ENCODE peak calls at places on chromosomes 2 and 18, in four cellular contexts. One of them, this sample, is unnamed.

GRCh38 chr2:10444463-10444862 is 3.7 kb downstream of the ODC1 start:
- DNase-seq in HCT116: no peak
- DNase-seq in HepG2: no peak
- DNase-seq in K562: no peak
- DNase-seq in this sample: no peak

GRCh38 chr18:7921938-7922587 is 354.9 kb downstream of the PTPRM start:
- DNase-seq in HCT116: peak
- DNase-seq in HepG2: peak
- DNase-seq in K562: no peak
- DNase-seq in this sample: no peak

GRCh38 chr2:206316141-206316540 is 41.7 kb downstream of the ZDBF2 start:
- DNase-seq in HepG2: no peak
- DNase-seq in HCT116: no peak
- DNase-seq in K562: no peak
- DNase-seq in this sample: no peak

GRCh38 chr2:180158961-180159360 is 151.9 kb upstream of the CWC22 start:
- DNase-seq in K562: no peak
- DNase-seq in HCT116: no peak
- DNase-seq in HepG2: no peak
- DNase-seq in this sample: no peak

GRCh38 chr18:62536005-62536404 is 13.2 kb downstream of the ZCCHC2 start:
- DNase-seq in HepG2: no peak
- DNase-seq in K562: no peak
- DNase-seq in HCT116: no peak
- DNase-seq in this sample: no peak

GRCh38 chr2:3429068-3429610 is 49.6 kb downstream of the TRAPPC12 start:
- DNase-seq in K562: no peak
- DNase-seq in HCT116: no peak
- DNase-seq in HepG2: no peak
- DNase-seq in this sample: no peak

GRCh38 chr2:48531141-48531648 is 1.2 kb downstream of the STON1 start:
- DNase-seq in K562: no peak
- DNase-seq in HepG2: peak
- DNase-seq in HCT116: no peak
- DNase-seq in this sample: no peak

GRCh38 chr2:239806758-239807434 is 218.2 kb downstream of the NDUFA10 start:
- DNase-seq in HepG2: no peak
- DNase-seq in HCT116: no peak
- DNase-seq in K562: no peak
- DNase-seq in this sample: no peak

GRCh38 chr2:187577310-187577709 is 23.1 kb upstream of the TFPI start:
- DNase-seq in K562: no peak
- DNase-seq in HepG2: peak
- DNase-seq in HCT116: peak
- DNase-seq in this sample: no peak

GRCh38 chr2:133838642-133839370 is 270.5 kb upstream of the NCKAP5 start:
- DNase-seq in HepG2: no peak
- DNase-seq in HCT116: no peak
- DNase-seq in K562: no peak
- DNase-seq in this sample: no peak

GRCh38 chr2:43539991-43540860 is 55.6 kb downstream of the THADA start:
- DNase-seq in K562: no peak
- DNase-seq in HepG2: no peak
- DNase-seq in HCT116: no peak
- DNase-seq in this sample: no peak

GRCh38 chr2:5696741-5697521 is 4.7 kb downstream of the SOX11 start:
- DNase-seq in HCT116: no peak
- DNase-seq in HepG2: no peak
- DNase-seq in K562: no peak
- DNase-seq in this sample: no peak

GRCh38 chr2:11746807-11747459 is 501 bp downstream of the LPIN1 start:
- DNase-seq in K562: peak
- DNase-seq in HCT116: no peak
- DNase-seq in HepG2: peak
- DNase-seq in this sample: no peak

GRCh38 chr18:33282142-33282541 is 158.4 kb downstream of the CCDC178 start:
- DNase-seq in HepG2: no peak
- DNase-seq in K562: no peak
- DNase-seq in HCT116: no peak
- DNase-seq in this sample: no peak

GRCh38 chr2:168469281-168469988 is 13.4 kb downstream of the CERS6 start:
- DNase-seq in K562: no peak
- DNase-seq in HepG2: no peak
- DNase-seq in HCT116: no peak
- DNase-seq in this sample: no peak

GRCh38 chr18:21722687-21723086 is 17.9 kb upstream of the MIB1 start:
- DNase-seq in HepG2: no peak
- DNase-seq in K562: no peak
- DNase-seq in HCT116: no peak
- DNase-seq in this sample: no peak

GRCh38 chr2:218992703-218993344 is 398 bp downstream of the CRYBA2 start:
- DNase-seq in HepG2: no peak
- DNase-seq in HCT116: no peak
- DNase-seq in K562: no peak
- DNase-seq in this sample: no peak

GRCh38 chr18:3012306-3012919 is 531 bp downstream of the LPIN2 start:
- DNase-seq in HCT116: no peak
- DNase-seq in K562: peak
- DNase-seq in HepG2: no peak
- DNase-seq in this sample: no peak

GRCh38 chr2:172859821-172860707 is 124.4 kb downstream of the RAPGEF4 start:
- DNase-seq in HepG2: no peak
- DNase-seq in K562: no peak
- DNase-seq in HCT116: no peak
- DNase-seq in this sample: no peak

GRCh38 chr18:49898421-49898820 is 85.1 kb upstream of the ACAA2 start:
- DNase-seq in HCT116: peak
- DNase-seq in K562: peak
- DNase-seq in HepG2: peak
- DNase-seq in this sample: no peak

GRCh38 chr2:74548285-74548918 is 5.3 kb downstream of the LOXL3 start:
- DNase-seq in K562: peak
- DNase-seq in HCT116: no peak
- DNase-seq in HepG2: no peak
- DNase-seq in this sample: no peak

GRCh38 chr2:185284696-185285095 is 453.9 kb upstream of the FSIP2 start:
- DNase-seq in HCT116: no peak
- DNase-seq in HepG2: no peak
- DNase-seq in K562: no peak
- DNase-seq in this sample: no peak

GRCh38 chr2:189579585-189579984 is 1.0 kb downstream of the SLC40A1 start:
- DNase-seq in HepG2: no peak
- DNase-seq in K562: no peak
- DNase-seq in HCT116: no peak
- DNase-seq in this sample: no peak

GRCh38 chr2:58798787-58799186 is 557.7 kb upstream of the FANCL start:
- DNase-seq in HepG2: no peak
- DNase-seq in HCT116: no peak
- DNase-seq in K562: no peak
- DNase-seq in this sample: no peak

GRCh38 chr18:58558514-58558913 is 70.4 kb downstream of the ALPK2 start:
- DNase-seq in HCT116: no peak
- DNase-seq in HepG2: no peak
- DNase-seq in K562: no peak
- DNase-seq in this sample: no peak

GRCh38 chr18:58559427-58560186 is 69.3 kb downstream of the ALPK2 start:
- DNase-seq in HCT116: no peak
- DNase-seq in K562: no peak
- DNase-seq in HepG2: no peak
- DNase-seq in this sample: no peak

GRCh38 chr18:58557013-58557435 is 71.9 kb downstream of the ALPK2 start:
- DNase-seq in HepG2: no peak
- DNase-seq in K562: no peak
- DNase-seq in HCT116: no peak
- DNase-seq in this sample: no peak

GRCh38 chr18:58554404-58554803 is 74.5 kb downstream of the ALPK2 start:
- DNase-seq in HepG2: no peak
- DNase-seq in HCT116: no peak
- DNase-seq in K562: no peak
- DNase-seq in this sample: no peak

DNA sequence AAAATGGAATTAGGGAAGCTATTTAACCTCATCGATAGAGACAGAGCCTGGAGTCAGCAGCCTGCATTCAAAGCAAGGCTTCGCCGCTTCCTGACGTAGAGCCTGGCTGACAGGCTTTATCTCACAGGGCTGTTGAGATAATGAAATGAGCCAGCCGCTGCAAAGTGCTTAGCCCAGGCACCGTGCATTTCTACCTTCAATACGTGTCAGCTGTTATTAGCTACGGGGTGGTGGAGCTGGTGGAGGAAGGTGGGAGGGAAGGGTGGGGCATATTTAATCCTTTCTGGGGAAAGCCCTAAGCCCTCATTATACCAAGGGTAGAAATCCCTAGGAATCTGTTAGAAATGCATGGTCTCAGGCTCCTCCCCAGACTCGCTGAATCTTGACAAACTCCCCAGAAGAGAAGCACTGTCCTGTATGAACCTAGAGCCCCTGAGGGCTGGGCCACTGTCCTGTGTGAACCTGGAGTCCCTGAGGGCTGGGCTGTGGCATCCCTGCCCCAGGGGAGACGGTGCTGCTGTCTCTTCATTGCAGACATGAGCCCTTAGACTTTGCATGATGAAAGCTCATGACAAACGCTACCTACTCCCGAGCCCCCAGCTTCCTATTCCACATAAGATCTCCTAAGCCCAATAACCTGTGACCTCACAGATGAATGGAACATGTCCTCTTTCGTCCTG is 72.4 kb downstream of the ALPK2 start:
- DNase-seq in K562: no peak
- DNase-seq in HepG2: no peak
- DNase-seq in HCT116: no peak
- DNase-seq in this sample: no peak
- TF ChIP-seq TCF7L2 in K562: no peak
- TF ChIP-seq TCF7L2 in HepG2: no peak
- TF ChIP-seq TCF7L2 in HCT116: no peak
- TF ChIP-seq TCF7L2 in this sample: no peak

GRCh38 chr2:161307676-161308075 is 549 bp upstream of the PSMD14 start:
- DNase-seq in K562: no peak
- DNase-seq in HCT116: no peak
- DNase-seq in HepG2: no peak
- DNase-seq in this sample: no peak

GRCh38 chr2:161312996-161313395 is 4.8 kb downstream of the PSMD14 start:
- DNase-seq in K562: no peak
- DNase-seq in HCT116: no peak
- DNase-seq in HepG2: no peak
- DNase-seq in this sample: no peak

GRCh38 chr2:161306919-161307318 is 1.3 kb upstream of the PSMD14 start:
- DNase-seq in HCT116: no peak
- DNase-seq in HepG2: no peak
- DNase-seq in K562: no peak
- DNase-seq in this sample: no peak

GRCh38 chr2:161303535-161304050 is 4.6 kb upstream of the PSMD14 start:
- DNase-seq in K562: no peak
- DNase-seq in HepG2: no peak
- DNase-seq in HCT116: no peak
- DNase-seq in this sample: no peak

GRCh38 chr2:161308178-161308955 is at the start of gene PSMD14:
- DNase-seq in HCT116: peak
- DNase-seq in HepG2: peak
- DNase-seq in K562: peak
- DNase-seq in this sample: peak
- TF ChIP-seq REST in HCT116: no peak
- TF ChIP-seq REST in HepG2: no peak
- TF ChIP-seq REST in K562: no peak
- TF ChIP-seq REST in this sample: no peak

GRCh38 chr2:233468746-233469110 is 97.9 kb downstream of the USP40 start:
- DNase-seq in HCT116: no peak
- DNase-seq in HepG2: no peak
- DNase-seq in K562: no peak
- DNase-seq in this sample: no peak

GRCh38 chr2:233464531-233465240 is 101.9 kb downstream of the USP40 start:
- DNase-seq in HCT116: no peak
- DNase-seq in HepG2: no peak
- DNase-seq in K562: no peak
- DNase-seq in this sample: no peak

GRCh38 chr2:233468047-233468745 is 98.4 kb downstream of the USP40 start:
- DNase-seq in HCT116: no peak
- DNase-seq in K562: no peak
- DNase-seq in HepG2: no peak
- DNase-seq in this sample: no peak

GRCh38 chr2:233469261-233470006 is 97.1 kb downstream of the USP40 start:
- DNase-seq in K562: peak
- DNase-seq in HepG2: no peak
- DNase-seq in HCT116: no peak
- DNase-seq in this sample: no peak

DNA sequence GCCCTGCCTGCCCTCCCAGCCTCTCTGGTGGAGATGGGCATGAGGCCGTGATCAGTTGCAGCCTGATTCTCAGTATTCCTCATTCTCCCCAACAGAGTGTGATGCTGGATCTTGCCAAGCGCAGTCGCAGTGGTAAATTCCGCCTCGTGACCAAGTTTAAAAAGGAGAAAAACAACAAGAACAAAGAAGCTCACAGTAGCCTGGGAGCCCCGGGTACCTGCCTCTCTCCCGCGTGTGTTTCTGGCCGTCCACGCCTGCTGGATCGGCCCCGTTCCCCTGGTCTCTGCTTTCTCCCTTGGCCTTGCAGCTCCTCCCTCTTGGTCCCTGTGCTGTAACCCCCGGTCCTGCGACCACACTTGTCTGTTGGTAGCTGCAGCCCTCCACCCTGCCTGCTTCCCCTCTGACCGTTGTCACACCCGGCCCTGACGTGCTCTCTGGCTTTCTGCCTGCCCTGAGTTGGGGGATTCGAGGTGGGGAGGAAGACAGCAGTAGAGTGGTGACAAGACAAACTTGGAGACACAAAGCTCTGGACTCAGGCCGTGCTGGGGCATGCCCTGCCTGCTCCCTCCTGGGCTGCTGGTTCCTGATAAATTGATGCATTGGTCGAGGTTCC is 99.5 kb downstream of the USP40 start:
- DNase-seq in HepG2: no peak
- DNase-seq in HCT116: no peak
- DNase-seq in K562: no peak
- DNase-seq in this sample: no peak
- TF ChIP-seq CTCF in HepG2: no peak
- TF ChIP-seq CTCF in HCT116: no peak
- TF ChIP-seq CTCF in K562: no peak
- TF ChIP-seq CTCF in this sample: no peak

GRCh38 chr2:128625421-128625820 is 306.8 kb upstream of the HS6ST1 start:
- DNase-seq in HCT116: no peak
- DNase-seq in HepG2: no peak
- DNase-seq in K562: no peak
- DNase-seq in this sample: no peak
- TF ChIP-seq TCF7L2 in HCT116: no peak
- TF ChIP-seq TCF7L2 in HepG2: no peak
- TF ChIP-seq TCF7L2 in K562: no peak
- TF ChIP-seq TCF7L2 in this sample: no peak